ENCODE peak calls at places on chromosomes 5 and 9, in six cellular contexts. One of them, this sample, is unnamed. For H3K36me3, the result is how much of the 10 kb centered on the place peaks cover.

GRCh38 chr9:27351438-27351837 is 54.5 kb upstream of the EQTN start:
- DNase-seq in body of pancreas: peak
- DNase-seq in endodermal cell: no peak
- DNase-seq in stomach: no peak
- DNase-seq in esophagus squamous epithelium: no peak
- DNase-seq in upper lobe of right lung: no peak
- DNase-seq in this sample: no peak

GRCh38 chr5:102856374-102856748 is 101.3 kb downstream of the PAM start:
- DNase-seq in body of pancreas: no peak
- DNase-seq in endodermal cell: no peak
- DNase-seq in stomach: no peak
- DNase-seq in esophagus squamous epithelium: no peak
- DNase-seq in upper lobe of right lung: no peak
- DNase-seq in this sample: no peak

GRCh38 chr5:86684222-86684621 is 66.5 kb downstream of the COX7C start:
- DNase-seq in body of pancreas: no peak
- DNase-seq in endodermal cell: no peak
- DNase-seq in stomach: no peak
- DNase-seq in esophagus squamous epithelium: no peak
- DNase-seq in upper lobe of right lung: no peak
- DNase-seq in this sample: no peak

GRCh38 chr5:179862891-179863290 is 4.3 kb upstream of the MRNIP start:
- DNase-seq in body of pancreas: no peak
- DNase-seq in endodermal cell: no peak
- DNase-seq in stomach: no peak
- DNase-seq in esophagus squamous epithelium: no peak
- DNase-seq in upper lobe of right lung: no peak
- DNase-seq in this sample: no peak

GRCh38 chr9:100426532-100427365 is at the start of gene MSANTD3:
- DNase-seq in body of pancreas: peak
- DNase-seq in endodermal cell: peak
- DNase-seq in stomach: peak
- DNase-seq in esophagus squamous epithelium: no peak
- DNase-seq in upper lobe of right lung: peak
- DNase-seq in this sample: peak

GRCh38 chr5:138273834-138274188 is 610 bp downstream of the GFRA3 start:
- DNase-seq in body of pancreas: no peak
- DNase-seq in endodermal cell: no peak
- DNase-seq in stomach: no peak
- DNase-seq in esophagus squamous epithelium: no peak
- DNase-seq in upper lobe of right lung: no peak
- DNase-seq in this sample: no peak

GRCh38 chr5:2524620-2525019 is 226.9 kb downstream of the IRX2 start:
- DNase-seq in body of pancreas: no peak
- DNase-seq in endodermal cell: no peak
- DNase-seq in stomach: no peak
- DNase-seq in esophagus squamous epithelium: no peak
- DNase-seq in upper lobe of right lung: no peak
- DNase-seq in this sample: no peak

GRCh38 chr5:112384523-112384922 is 34.6 kb downstream of the EPB41L4A start:
- DNase-seq in body of pancreas: no peak
- DNase-seq in endodermal cell: no peak
- DNase-seq in stomach: no peak
- DNase-seq in esophagus squamous epithelium: no peak
- DNase-seq in upper lobe of right lung: no peak
- DNase-seq in this sample: no peak

GRCh38 chr5:91586232-91586631 is 203.1 kb upstream of the ARRDC3 start:
- DNase-seq in body of pancreas: no peak
- DNase-seq in endodermal cell: no peak
- DNase-seq in stomach: no peak
- DNase-seq in esophagus squamous epithelium: no peak
- DNase-seq in upper lobe of right lung: no peak
- DNase-seq in this sample: no peak

GRCh38 chr5:137563646-137564474 is 64.7 kb upstream of the SPOCK1 start:
- DNase-seq in body of pancreas: no peak
- DNase-seq in endodermal cell: no peak
- DNase-seq in stomach: no peak
- DNase-seq in esophagus squamous epithelium: no peak
- DNase-seq in upper lobe of right lung: no peak
- DNase-seq in this sample: no peak

GRCh38 chr5:56480305-56481146 is 247.4 kb upstream of the ANKRD55 start:
- DNase-seq in body of pancreas: peak
- DNase-seq in endodermal cell: peak
- DNase-seq in stomach: peak
- DNase-seq in esophagus squamous epithelium: no peak
- DNase-seq in upper lobe of right lung: peak
- DNase-seq in this sample: no peak

GRCh38 chr5:111762895-111763294 is 5.9 kb upstream of the NREP start:
- DNase-seq in body of pancreas: no peak
- DNase-seq in endodermal cell: no peak
- DNase-seq in stomach: no peak
- DNase-seq in esophagus squamous epithelium: no peak
- DNase-seq in upper lobe of right lung: no peak
- DNase-seq in this sample: no peak

GRCh38 chr5:72499730-72500129 is 7.5 kb downstream of the ZNF366 start:
- DNase-seq in body of pancreas: no peak
- DNase-seq in endodermal cell: no peak
- DNase-seq in stomach: no peak
- DNase-seq in esophagus squamous epithelium: no peak
- DNase-seq in upper lobe of right lung: no peak
- DNase-seq in this sample: no peak

GRCh38 chr5:151680944-151681427 is 5.7 kb downstream of the SPARC start:
- DNase-seq in body of pancreas: no peak
- DNase-seq in endodermal cell: no peak
- DNase-seq in stomach: no peak
- DNase-seq in esophagus squamous epithelium: no peak
- DNase-seq in upper lobe of right lung: no peak
- DNase-seq in this sample: no peak

GRCh38 chr5:92505145-92505544 is 1075.9 kb downstream of the NR2F1-AS1 start:
- DNase-seq in body of pancreas: no peak
- DNase-seq in endodermal cell: no peak
- DNase-seq in stomach: no peak
- DNase-seq in esophagus squamous epithelium: no peak
- DNase-seq in upper lobe of right lung: no peak
- DNase-seq in this sample: no peak

GRCh38 chr5:132226516-132227234 is 978 bp downstream of the P4HA2 start:
- DNase-seq in body of pancreas: peak
- DNase-seq in endodermal cell: no peak
- DNase-seq in stomach: peak
- DNase-seq in esophagus squamous epithelium: no peak
- DNase-seq in upper lobe of right lung: peak
- DNase-seq in this sample: peak
- H3K27ac ChIP-seq in body of pancreas: peak
- H3K27ac ChIP-seq in endodermal cell: no peak
- H3K27ac ChIP-seq in stomach: peak
- H3K27ac ChIP-seq in esophagus squamous epithelium: peak
- H3K27ac ChIP-seq in upper lobe of right lung: peak
- H3K27ac ChIP-seq in this sample: peak

GRCh38 chr5:75389430-75389829 is 52.4 kb downstream of the HMGCR start:
- DNase-seq in body of pancreas: no peak
- DNase-seq in endodermal cell: no peak
- DNase-seq in stomach: no peak
- DNase-seq in esophagus squamous epithelium: no peak
- DNase-seq in upper lobe of right lung: no peak
- DNase-seq in this sample: no peak

GRCh38 chr5:75387806-75388205 is 50.8 kb downstream of the HMGCR start:
- DNase-seq in body of pancreas: no peak
- DNase-seq in endodermal cell: no peak
- DNase-seq in stomach: no peak
- DNase-seq in esophagus squamous epithelium: no peak
- DNase-seq in upper lobe of right lung: no peak
- DNase-seq in this sample: no peak

GRCh38 chr5:75380099-75380498 is 43.1 kb downstream of the HMGCR start:
- DNase-seq in body of pancreas: no peak
- DNase-seq in endodermal cell: no peak
- DNase-seq in stomach: no peak
- DNase-seq in esophagus squamous epithelium: no peak
- DNase-seq in upper lobe of right lung: no peak
- DNase-seq in this sample: no peak

GRCh38 chr5:75381456-75381855 is 44.4 kb downstream of the HMGCR start:
- DNase-seq in body of pancreas: no peak
- DNase-seq in endodermal cell: no peak
- DNase-seq in stomach: no peak
- DNase-seq in esophagus squamous epithelium: no peak
- DNase-seq in upper lobe of right lung: no peak
- DNase-seq in this sample: no peak

GRCh38 chr5:75384218-75384617 is 47.2 kb downstream of the HMGCR start:
- DNase-seq in body of pancreas: no peak
- DNase-seq in endodermal cell: no peak
- DNase-seq in stomach: no peak
- DNase-seq in esophagus squamous epithelium: no peak
- DNase-seq in upper lobe of right lung: no peak
- DNase-seq in this sample: no peak
- H3K36me3 ChIP-seq in body of pancreas: under half
- H3K36me3 ChIP-seq in endodermal cell: half or more
- H3K36me3 ChIP-seq in stomach: half or more
- H3K36me3 ChIP-seq in esophagus squamous epithelium: under half
- H3K36me3 ChIP-seq in upper lobe of right lung: half or more
- H3K36me3 ChIP-seq in this sample: under half

GRCh38 chr9:14251146-14252071 is 62.5 kb downstream of the NFIB start:
- DNase-seq in body of pancreas: peak
- DNase-seq in endodermal cell: peak
- DNase-seq in stomach: peak
- DNase-seq in esophagus squamous epithelium: no peak
- DNase-seq in upper lobe of right lung: peak
- DNase-seq in this sample: no peak
- TF ChIP-seq CTCF in body of pancreas: no peak
- TF ChIP-seq CTCF in endodermal cell: peak
- TF ChIP-seq CTCF in stomach: no peak
- TF ChIP-seq CTCF in esophagus squamous epithelium: no peak
- TF ChIP-seq CTCF in upper lobe of right lung: no peak
- TF ChIP-seq CTCF in this sample: no peak

GRCh38 chr5:5481633-5482032 is 59.2 kb downstream of the ICE1 start:
- DNase-seq in body of pancreas: no peak
- DNase-seq in endodermal cell: no peak
- DNase-seq in stomach: no peak
- DNase-seq in esophagus squamous epithelium: no peak
- DNase-seq in upper lobe of right lung: no peak
- DNase-seq in this sample: no peak

GRCh38 chr5:5487961-5488360 is 65.5 kb downstream of the ICE1 start:
- DNase-seq in body of pancreas: no peak
- DNase-seq in endodermal cell: no peak
- DNase-seq in stomach: no peak
- DNase-seq in esophagus squamous epithelium: no peak
- DNase-seq in upper lobe of right lung: no peak
- DNase-seq in this sample: no peak

GRCh38 chr5:5483880-5484595 is 61.6 kb downstream of the ICE1 start:
- DNase-seq in body of pancreas: no peak
- DNase-seq in endodermal cell: no peak
- DNase-seq in stomach: no peak
- DNase-seq in esophagus squamous epithelium: no peak
- DNase-seq in upper lobe of right lung: no peak
- DNase-seq in this sample: no peak

GRCh38 chr5:5483350-5483749 is 60.9 kb downstream of the ICE1 start:
- DNase-seq in body of pancreas: no peak
- DNase-seq in endodermal cell: no peak
- DNase-seq in stomach: no peak
- DNase-seq in esophagus squamous epithelium: no peak
- DNase-seq in upper lobe of right lung: no peak
- DNase-seq in this sample: no peak

DNA sequence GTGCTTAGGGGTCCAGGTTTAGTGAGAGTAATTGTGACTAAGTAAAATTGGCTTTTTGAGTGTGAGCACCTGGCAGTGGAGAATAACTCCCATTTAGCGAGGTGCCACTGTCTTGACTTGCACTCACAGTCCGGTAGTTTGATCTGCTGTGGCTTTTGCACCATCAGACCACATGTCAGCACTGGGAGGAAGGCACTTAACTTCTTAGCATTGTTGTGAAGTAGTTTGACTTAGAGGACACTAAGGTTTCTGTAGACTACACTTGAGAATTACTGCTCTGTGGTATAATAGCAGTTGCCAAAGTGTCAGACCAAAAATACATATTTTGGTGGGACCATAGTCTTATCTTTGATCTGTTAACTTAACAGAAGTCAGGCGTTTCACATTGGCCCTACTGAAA is 63.6 kb downstream of the ICE1 start:
- DNase-seq in body of pancreas: no peak
- DNase-seq in endodermal cell: no peak
- DNase-seq in stomach: no peak
- DNase-seq in esophagus squamous epithelium: no peak
- DNase-seq in upper lobe of right lung: no peak
- DNase-seq in this sample: no peak
- H3K27ac ChIP-seq in body of pancreas: no peak
- H3K27ac ChIP-seq in endodermal cell: no peak
- H3K27ac ChIP-seq in stomach: no peak
- H3K27ac ChIP-seq in esophagus squamous epithelium: no peak
- H3K27ac ChIP-seq in upper lobe of right lung: no peak
- H3K27ac ChIP-seq in this sample: no peak

This sample was measured in WERI-Rb-1.